ENCODE peak calls at places on chromosomes 11 and 22, in four cellular contexts. C, O, W and R are unnamed samples. For H3K79me1, the result is how much of the 10 kb centered on the place peaks cover.

GRCh38 chr22:47190276-47190956 is 428.0 kb downstream of the TBC1D22A start:
- DNase-seq in C (no peak), O (no peak), W (no peak), R (no peak)

GRCh38 chr11:44950625-44951472 is at the start of gene TP53I11:
- DNase-seq in C (peak), O (peak), W (no peak), R (peak)

GRCh38 chr22:38132794-38133193 is 22.3 kb upstream of the BAIAP2L2 start:
- DNase-seq in C (no peak), O (no peak), W (no peak), R (no peak)

GRCh38 chr11:117818036-117818858 is 6.3 kb downstream of the FXYD2 start:
- DNase-seq in C (peak), O (peak), W (no peak), R (peak)

GRCh38 chr11:17649696-17650600 is 69.4 kb upstream of the MYOD1 start:
- DNase-seq in C (no peak), O (peak), W (no peak), R (no peak)

GRCh38 chr22:20531404-20532181 is 24.2 kb downstream of the MED15 start:
- DNase-seq in C (peak), O (peak), W (no peak), R (peak)

GRCh38 chr11:18699848-18700261 is 1.3 kb downstream of the TMEM86A start:
- DNase-seq in C (no peak), O (no peak), W (no peak), R (no peak)

GRCh38 chr11:44709281-44709562 is 17.5 kb upstream of the TSPAN18 start:
- DNase-seq in C (no peak), O (peak), W (no peak), R (peak)

GRCh38 chr11:122267602-122268001 is 151.6 kb upstream of the BLID start:
- DNase-seq in C (peak), O (no peak), W (no peak), R (peak)

GRCh38 chr22:40818747-40819662 is at the start of gene SLC25A17:
- DNase-seq in C (peak), O (peak), W (peak), R (peak)

GRCh38 chr11:15688351-15688792 is 573.6 kb downstream of the INSC start:
- DNase-seq in C (peak), O (no peak), W (no peak), R (peak)

GRCh38 chr11:85590848-85591483 is 36.2 kb downstream of the DLG2 start:
- DNase-seq in C (peak), O (peak), W (no peak), R (peak)

GRCh38 chr22:47000888-47001287 is 238.4 kb downstream of the TBC1D22A start:
- DNase-seq in C (no peak), O (no peak), W (no peak), R (no peak)

GRCh38 chr22:11628651-11629511 is 3899.1 kb upstream of the OR11H1 start:
- DNase-seq in C (no peak), O (no peak), W (no peak), R (no peak)

GRCh38 chr11:116035972-116036371 is 531.8 kb upstream of the CADM1 start:
- DNase-seq in C (no peak), O (no peak), W (no peak), R (no peak)

GRCh38 chr11:45146072-45147016 is at the start of gene PRDM11:
- DNase-seq in C (peak), O (peak), W (no peak), R (peak)

GRCh38 chr11:23554002-23554401 is 693.7 kb upstream of the CCDC179 start:
- DNase-seq in C (no peak), O (no peak), W (no peak), R (no peak)

GRCh38 chr22:31103899-31104694 is 3.3 kb downstream of the SELENOM start:
- DNase-seq in C (no peak), O (peak), W (no peak), R (no peak)

GRCh38 chr11:111736191-111736590 is 30.0 kb downstream of the PPP2R1B start:
- DNase-seq in C (peak), O (peak), W (no peak), R (no peak)

DNA sequence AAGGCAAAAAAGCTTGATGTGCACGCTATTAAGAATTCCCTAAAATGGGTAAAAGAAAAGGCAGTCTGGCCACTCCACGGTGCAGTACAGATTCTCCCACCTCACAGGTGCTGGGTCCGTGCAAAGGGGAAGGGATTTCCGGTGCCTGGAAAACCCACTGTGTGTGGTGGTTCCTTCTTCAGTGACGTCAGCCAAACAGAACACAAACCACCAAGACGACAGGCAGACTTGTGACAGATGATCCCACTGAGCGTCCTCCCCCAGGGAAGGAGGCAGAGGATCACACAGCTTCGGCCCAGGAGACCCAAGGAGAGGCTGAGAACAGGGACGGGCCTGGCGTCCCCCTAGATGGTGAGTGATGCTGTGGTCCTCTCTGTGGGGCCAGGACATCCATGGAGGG is 18.6 kb downstream of the PHF21B start:
- DNase-seq in C (no peak), O (no peak), W (no peak), R (no peak)
- H3K79me1 ChIP-seq in C (under half), O (under half), W (half or more), R (under half)

DNA sequence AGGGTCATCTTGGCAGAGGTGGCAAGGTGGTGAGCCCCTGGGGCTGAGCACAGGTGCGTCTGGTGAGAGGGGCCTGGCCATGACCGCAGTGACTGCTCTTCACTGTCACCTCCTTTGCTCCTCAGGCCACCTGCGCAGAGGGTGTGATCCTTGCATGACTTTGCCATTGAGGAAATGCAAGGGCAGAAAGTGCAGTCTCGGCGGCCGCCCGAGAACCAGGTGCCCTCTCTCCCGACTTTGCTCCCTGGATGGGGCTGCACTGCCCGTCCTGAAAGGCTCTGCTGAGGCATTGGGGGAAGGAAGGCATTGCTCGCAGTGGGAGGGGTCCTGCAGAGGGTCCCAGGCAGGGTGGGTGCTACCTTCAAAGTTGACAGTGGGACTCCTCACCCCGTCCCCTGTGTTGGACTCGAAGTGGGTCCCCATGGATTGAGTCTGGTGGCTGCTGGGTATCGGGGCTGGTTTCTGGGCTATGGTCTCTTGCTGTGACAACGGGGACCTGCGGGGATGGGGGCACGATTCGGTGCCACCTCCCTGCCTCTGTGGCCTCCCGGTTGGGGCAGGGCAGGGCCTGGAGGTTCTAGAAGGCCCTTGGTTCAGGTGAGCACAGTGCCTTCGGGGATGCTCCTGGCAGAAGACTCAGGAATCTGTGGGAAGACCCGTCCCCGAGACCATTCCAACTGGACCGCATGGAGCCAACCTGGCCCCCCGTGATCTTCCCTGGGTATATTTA is 1239.4 kb downstream of the BRD1 start:
- DNase-seq in C (no peak), O (no peak), W (no peak), R (no peak)
- H3K79me1 ChIP-seq in C (under half), O (under half), W (under half), R (under half)

DNA sequence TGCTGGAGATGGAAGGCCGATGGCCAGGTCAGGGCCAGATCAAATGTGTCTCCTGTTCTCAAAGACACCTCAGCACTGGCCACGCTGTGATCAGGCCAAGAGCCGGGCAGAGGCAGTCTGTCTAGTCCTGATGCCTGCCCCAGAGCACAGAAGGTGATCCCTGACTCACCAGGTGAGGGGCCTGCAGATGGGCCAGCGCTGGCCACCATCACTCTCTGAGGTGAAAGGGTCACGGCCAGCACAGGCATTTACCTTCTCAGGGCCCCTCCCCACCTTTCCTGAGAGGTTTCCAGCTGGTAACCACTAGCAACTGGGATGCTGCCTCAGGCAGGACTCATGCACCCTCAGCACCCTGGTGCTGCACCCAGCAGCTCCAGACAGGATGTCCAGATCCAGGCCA is 2.9 kb downstream of the SBF1 start:
- DNase-seq in C (no peak), O (peak), W (no peak), R (no peak)
- H3K79me1 ChIP-seq in C (half or more), O (under half), W (under half), R (under half)

DNA sequence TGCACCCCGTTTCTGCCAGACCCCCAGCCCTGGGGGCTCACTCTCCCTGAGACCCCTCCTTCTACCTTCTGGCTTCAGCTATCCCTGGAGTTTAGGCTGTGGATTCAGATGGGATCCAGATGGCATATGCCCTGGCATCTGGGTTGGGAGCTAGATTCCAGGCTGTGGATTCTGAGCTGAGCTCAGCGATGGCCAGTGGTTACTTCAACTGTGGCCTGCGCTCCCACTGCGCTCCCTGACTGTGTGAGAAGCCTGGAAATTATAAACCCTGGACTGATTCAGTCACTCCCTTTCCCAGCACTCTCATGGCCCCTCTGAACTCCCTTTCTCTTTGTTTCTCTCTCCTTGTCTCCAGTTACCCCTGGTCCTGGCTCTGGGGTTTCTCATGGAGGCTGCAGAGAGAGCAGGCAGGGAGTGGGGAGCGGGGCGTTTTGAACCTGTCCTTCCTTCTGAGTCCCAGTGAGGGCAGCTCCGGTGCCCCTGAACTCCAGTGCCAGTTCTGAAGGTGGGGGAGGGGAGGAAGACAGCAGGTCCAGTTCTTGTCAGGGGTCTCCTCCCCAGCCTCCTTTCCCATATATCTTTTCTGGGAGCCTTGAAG is 4.8 kb downstream of the ARHGEF17 start:
- DNase-seq in C (peak), O (no peak), W (no peak), R (peak)
- H3K79me1 ChIP-seq in C (half or more), O (under half), W (under half), R (under half)

GRCh38 chr11:3044004-3044403 is 13.2 kb downstream of the CARS1 start:
- DNase-seq in C (peak), O (no peak), W (no peak), R (peak)

GRCh38 chr11:3046641-3047040 is 10.6 kb downstream of the CARS1 start:
- DNase-seq in C (no peak), O (no peak), W (no peak), R (no peak)

GRCh38 chr11:3046190-3046589 is 11.0 kb downstream of the CARS1 start:
- DNase-seq in C (no peak), O (no peak), W (no peak), R (no peak)

GRCh38 chr11:3043315-3043871 is 13.8 kb downstream of the CARS1 start:
- DNase-seq in C (no peak), O (no peak), W (no peak), R (peak)

DNA sequence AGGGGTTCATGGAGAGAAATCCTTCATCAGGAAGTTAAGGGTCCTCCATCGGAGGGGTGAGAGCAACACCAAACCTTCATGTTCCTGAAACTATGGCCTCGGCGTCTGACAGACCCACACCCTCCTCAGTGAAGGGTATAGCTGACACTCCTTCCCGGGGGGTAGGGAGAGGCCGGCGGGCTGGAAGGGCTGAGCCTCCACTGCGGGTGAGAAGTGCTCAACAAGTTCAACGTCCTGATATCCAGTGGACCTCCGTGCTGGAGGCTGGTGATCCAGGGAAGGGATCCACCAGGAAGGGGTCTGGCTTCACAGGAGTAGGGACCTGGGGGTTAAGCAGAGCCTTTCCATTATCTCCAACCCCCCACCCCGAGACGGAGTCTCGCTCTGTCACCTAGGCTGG is 12.3 kb downstream of the CARS1 start:
- DNase-seq in C (no peak), O (no peak), W (no peak), R (no peak)
- H3K79me1 ChIP-seq in C (half or more), O (under half), W (under half), R (under half)

GRCh38 chr11:207213-208176 is at the start of the genes BET1L and RIC8A:
- DNase-seq in C (peak), O (peak), W (peak), R (peak)

GRCh38 chr11:209275-210121 is 2.0 kb downstream of the RIC8A start:
- DNase-seq in C (no peak), O (no peak), W (no peak), R (peak)

GRCh38 chr11:206516-207212 is 535 bp downstream of the BET1L start:
- DNase-seq in C (no peak), O (peak), W (no peak), R (peak)

GRCh38 chr11:208917-209260 is 1.4 kb downstream of the RIC8A start:
- DNase-seq in C (no peak), O (peak), W (no peak), R (no peak)

DNA sequence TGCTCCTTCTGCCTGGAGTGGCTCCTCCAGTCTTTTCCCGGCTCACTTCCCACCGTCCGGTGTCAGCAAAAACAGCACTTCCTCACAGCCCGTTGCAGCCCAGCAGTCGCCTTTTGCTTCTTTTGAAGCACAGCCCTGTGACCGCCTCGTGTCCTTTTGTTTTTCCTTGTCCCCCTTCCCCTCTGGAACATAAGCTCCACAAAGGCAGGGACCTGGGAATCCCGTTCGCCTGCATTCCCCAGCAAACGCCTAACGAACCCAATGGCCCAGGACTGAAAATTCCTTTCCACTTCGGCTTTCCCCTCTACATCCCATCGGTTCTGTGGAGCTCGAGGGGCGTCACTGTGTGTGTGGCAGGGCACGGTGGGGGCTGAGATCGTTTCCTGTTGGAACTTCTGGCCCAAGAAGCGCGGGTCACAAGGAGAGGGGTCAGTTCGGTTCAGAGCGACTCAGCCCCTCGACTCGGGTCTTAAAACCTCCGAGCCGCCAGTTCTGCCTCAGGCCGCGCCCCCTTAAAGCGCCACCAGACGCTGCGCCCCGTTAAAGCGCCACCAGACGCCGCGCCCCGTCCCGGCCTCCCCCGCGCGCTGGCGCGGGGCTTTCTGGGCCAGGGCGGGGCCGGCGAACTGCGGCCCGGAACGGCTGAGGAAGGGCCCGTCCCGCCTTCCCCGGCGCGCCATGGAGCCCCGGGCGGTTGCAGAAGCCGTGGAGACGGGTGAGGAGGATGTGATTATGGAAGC is 839 bp downstream of the RIC8A start:
- DNase-seq in C (peak), O (peak), W (peak), R (peak)
- H3K79me1 ChIP-seq in C (half or more), O (under half), W (under half), R (under half)

GRCh38 chr11:72743321-72744221 is 8.6 kb downstream of the ARAP1 start:
- DNase-seq in C (no peak), O (no peak), W (no peak), R (no peak)
- H3K79me1 ChIP-seq in C (half or more), O (under half), W (under half), R (half or more)

GRCh38 chr22:50305393-50305657 is 2.1 kb downstream of the PLXNB2 start:
- DNase-seq in C (no peak), O (no peak), W (no peak), R (no peak)
- H3K79me1 ChIP-seq in C (under half), O (under half), W (under half), R (under half)

GRCh38 chr11:1397146-1397861 is 7.6 kb downstream of the BRSK2 start:
- DNase-seq in C (no peak), O (no peak), W (no peak), R (no peak)
- H3K79me1 ChIP-seq in C (under half), O (under half), W (under half), R (under half)